ENCODE peak calls at places on chromosomes 3 and 15, in eight cellular contexts. One of them, this sample, is unnamed.

GRCh38 chr3:64441861-64442260 is 216.6 kb upstream of the PRICKLE2 start:
- DNase-seq in AG04449: no peak
- DNase-seq in kidney epithelial cell: no peak
- DNase-seq in thoracic aorta: no peak
- DNase-seq in MM.1S: no peak
- DNase-seq in colonic mucosa: no peak
- DNase-seq in body of pancreas: peak; percentile 56
- DNase-seq in fibroblast of the aortic adventitia: no peak
- DNase-seq in this sample: no peak

GRCh38 chr3:14431556-14431927 is 29.1 kb downstream of the SLC6A6 start:
- DNase-seq in thoracic aorta: no peak
- DNase-seq in AG04449: no peak
- DNase-seq in MM.1S: no peak
- DNase-seq in body of pancreas: no peak
- DNase-seq in fibroblast of the aortic adventitia: no peak
- DNase-seq in kidney epithelial cell: no peak
- DNase-seq in colonic mucosa: no peak
- DNase-seq in this sample: peak; percentile 85

GRCh38 chr3:50241163-50241562 is 5.2 kb downstream of the GNAI2 start:
- DNase-seq in thoracic aorta: no peak
- DNase-seq in colonic mucosa: no peak
- DNase-seq in fibroblast of the aortic adventitia: no peak
- DNase-seq in kidney epithelial cell: no peak
- DNase-seq in MM.1S: no peak
- DNase-seq in body of pancreas: no peak
- DNase-seq in AG04449: no peak
- DNase-seq in this sample: no peak

GRCh38 chr3:70360985-70361384 is 48.5 kb upstream of the MDFIC2 start:
- DNase-seq in MM.1S: no peak
- DNase-seq in thoracic aorta: no peak
- DNase-seq in fibroblast of the aortic adventitia: peak; percentile 15
- DNase-seq in colonic mucosa: no peak
- DNase-seq in kidney epithelial cell: peak; percentile 18
- DNase-seq in AG04449: no peak
- DNase-seq in body of pancreas: no peak
- DNase-seq in this sample: peak; percentile 46

GRCh38 chr15:100721758-100722550 is 119.6 kb downstream of the ASB7 start:
- DNase-seq in kidney epithelial cell: peak; percentile 100
- DNase-seq in colonic mucosa: peak; percentile 50
- DNase-seq in AG04449: peak; percentile 97
- DNase-seq in MM.1S: no peak
- DNase-seq in thoracic aorta: peak; percentile 52
- DNase-seq in body of pancreas: peak; percentile 63
- DNase-seq in fibroblast of the aortic adventitia: peak; percentile 100
- DNase-seq in this sample: no peak

GRCh38 chr15:93203036-93203435 is 114.0 kb upstream of the RGMA start:
- DNase-seq in MM.1S: no peak
- DNase-seq in kidney epithelial cell: no peak
- DNase-seq in fibroblast of the aortic adventitia: no peak
- DNase-seq in body of pancreas: no peak
- DNase-seq in thoracic aorta: no peak
- DNase-seq in colonic mucosa: no peak
- DNase-seq in AG04449: no peak
- DNase-seq in this sample: no peak

GRCh38 chr3:73212683-73213082 is 151.2 kb downstream of the EBLN2 start:
- DNase-seq in thoracic aorta: no peak
- DNase-seq in colonic mucosa: no peak
- DNase-seq in MM.1S: no peak
- DNase-seq in AG04449: no peak
- DNase-seq in body of pancreas: no peak
- DNase-seq in kidney epithelial cell: no peak
- DNase-seq in fibroblast of the aortic adventitia: no peak
- DNase-seq in this sample: no peak

GRCh38 chr3:140206196-140207040 is 271.4 kb downstream of the CLSTN2 start:
- DNase-seq in body of pancreas: no peak
- DNase-seq in colonic mucosa: no peak
- DNase-seq in kidney epithelial cell: no peak
- DNase-seq in AG04449: no peak
- DNase-seq in thoracic aorta: no peak
- DNase-seq in MM.1S: no peak
- DNase-seq in fibroblast of the aortic adventitia: peak; percentile 27
- DNase-seq in this sample: peak; percentile 18

GRCh38 chr3:49724586-49724985 is 835 bp upstream of the GMPPB start:
- DNase-seq in fibroblast of the aortic adventitia: peak; percentile 19
- DNase-seq in body of pancreas: no peak
- DNase-seq in MM.1S: peak; percentile 60
- DNase-seq in kidney epithelial cell: no peak
- DNase-seq in AG04449: no peak
- DNase-seq in thoracic aorta: no peak
- DNase-seq in colonic mucosa: no peak
- DNase-seq in this sample: peak; percentile 59

GRCh38 chr3:186772281-186772885 is 11.0 kb upstream of the EIF4A2 start:
- DNase-seq in colonic mucosa: no peak
- DNase-seq in kidney epithelial cell: no peak
- DNase-seq in body of pancreas: no peak
- DNase-seq in MM.1S: no peak
- DNase-seq in AG04449: no peak
- DNase-seq in fibroblast of the aortic adventitia: peak; percentile 50
- DNase-seq in thoracic aorta: no peak
- DNase-seq in this sample: no peak

GRCh38 chr3:182843478-182843877 is 50.2 kb downstream of the ATP11B start:
- DNase-seq in kidney epithelial cell: no peak
- DNase-seq in MM.1S: no peak
- DNase-seq in body of pancreas: no peak
- DNase-seq in thoracic aorta: no peak
- DNase-seq in fibroblast of the aortic adventitia: no peak
- DNase-seq in AG04449: no peak
- DNase-seq in colonic mucosa: no peak
- DNase-seq in this sample: no peak

GRCh38 chr3:150303776-150304175 is 104.3 kb upstream of the TSC22D2 start:
- DNase-seq in kidney epithelial cell: no peak
- DNase-seq in body of pancreas: peak; percentile 39
- DNase-seq in MM.1S: peak; percentile 42
- DNase-seq in fibroblast of the aortic adventitia: no peak
- DNase-seq in AG04449: no peak
- DNase-seq in colonic mucosa: no peak
- DNase-seq in thoracic aorta: no peak
- DNase-seq in this sample: peak; percentile 31

GRCh38 chr15:51727141-51727897 is 10.1 kb downstream of the LYSMD2 start:
- DNase-seq in AG04449: no peak
- DNase-seq in colonic mucosa: no peak
- DNase-seq in kidney epithelial cell: no peak
- DNase-seq in MM.1S: no peak
- DNase-seq in fibroblast of the aortic adventitia: peak; percentile 33
- DNase-seq in thoracic aorta: no peak
- DNase-seq in body of pancreas: no peak
- DNase-seq in this sample: peak; percentile 49

GRCh38 chr3:171900396-171900795 is 57.2 kb downstream of the TMEM212 start:
- DNase-seq in body of pancreas: no peak
- DNase-seq in colonic mucosa: no peak
- DNase-seq in thoracic aorta: no peak
- DNase-seq in AG04449: no peak
- DNase-seq in fibroblast of the aortic adventitia: no peak
- DNase-seq in kidney epithelial cell: no peak
- DNase-seq in MM.1S: no peak
- DNase-seq in this sample: no peak

GRCh38 chr3:101065962-101066361 is 72.7 kb upstream of the ABI3BP start:
- DNase-seq in body of pancreas: no peak
- DNase-seq in MM.1S: no peak
- DNase-seq in fibroblast of the aortic adventitia: peak; percentile 92
- DNase-seq in kidney epithelial cell: peak; percentile 73
- DNase-seq in thoracic aorta: no peak
- DNase-seq in AG04449: peak; percentile 80
- DNase-seq in colonic mucosa: no peak
- DNase-seq in this sample: no peak

GRCh38 chr3:114829786-114830185 is 317.3 kb downstream of the ZBTB20 start:
- DNase-seq in body of pancreas: no peak
- DNase-seq in MM.1S: no peak
- DNase-seq in AG04449: no peak
- DNase-seq in kidney epithelial cell: no peak
- DNase-seq in thoracic aorta: no peak
- DNase-seq in fibroblast of the aortic adventitia: no peak
- DNase-seq in colonic mucosa: no peak
- DNase-seq in this sample: no peak

DNA sequence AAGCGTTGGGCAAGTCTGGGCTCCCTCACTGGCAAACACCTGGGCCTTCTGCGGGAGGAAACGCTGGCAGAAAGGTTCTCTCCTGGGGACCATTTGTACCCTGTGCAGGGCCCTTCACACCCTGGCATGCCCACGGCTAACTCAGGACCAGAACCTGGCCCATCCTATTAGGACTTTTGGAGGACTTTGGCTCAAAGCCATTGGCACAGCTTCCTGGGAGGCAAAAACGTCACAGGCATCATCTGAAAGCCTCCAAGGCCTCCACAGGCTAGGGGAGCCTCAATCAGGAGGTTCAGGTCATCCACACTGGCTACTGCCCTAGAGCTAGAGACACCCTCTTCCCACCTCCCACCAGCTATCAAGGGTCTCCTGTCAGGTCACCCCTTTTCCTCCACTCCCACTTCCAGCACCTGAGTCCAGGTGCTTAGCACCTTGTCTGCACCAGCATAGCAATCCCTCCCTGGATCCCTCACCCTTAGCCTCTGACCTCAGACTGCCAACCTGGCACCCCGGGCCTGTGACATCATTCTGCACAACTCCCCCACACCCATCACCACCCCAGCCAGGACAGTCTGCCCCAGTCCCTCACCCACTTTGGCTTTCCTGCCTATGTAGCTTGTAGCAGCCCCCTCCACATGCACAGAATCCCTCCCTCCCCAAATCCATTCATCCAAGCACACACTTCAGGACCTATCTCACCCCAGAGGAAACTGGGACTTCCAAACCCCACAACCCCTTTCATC is 644 bp upstream of the PLXNB1 start:
- DNase-seq in MM.1S: no peak
- DNase-seq in thoracic aorta: no peak
- DNase-seq in colonic mucosa: no peak
- DNase-seq in kidney epithelial cell: no peak
- DNase-seq in AG04449: no peak
- DNase-seq in body of pancreas: no peak
- DNase-seq in fibroblast of the aortic adventitia: no peak
- DNase-seq in this sample: no peak
- H3K4me3 ChIP-seq in MM.1S: no peak overlapping the region
- H3K4me3 ChIP-seq in thoracic aorta: peak overlapping the region; percentile 88
- H3K4me3 ChIP-seq in colonic mucosa: peak overlapping the region; percentile 73
- H3K4me3 ChIP-seq in kidney epithelial cell: peak overlapping the region; percentile 81
- H3K4me3 ChIP-seq in AG04449: peak overlapping the region; percentile 68
- H3K4me3 ChIP-seq in body of pancreas: no peak overlapping the region
- H3K4me3 ChIP-seq in fibroblast of the aortic adventitia: peak overlapping the region; percentile 74
- H3K4me3 ChIP-seq in this sample: no peak overlapping the region

GRCh38 chr3:121111914-121112612 is 204.1 kb downstream of the STXBP5L start:
- DNase-seq in thoracic aorta: no peak
- DNase-seq in colonic mucosa: no peak
- DNase-seq in kidney epithelial cell: no peak
- DNase-seq in fibroblast of the aortic adventitia: no peak
- DNase-seq in AG04449: no peak
- DNase-seq in MM.1S: no peak
- DNase-seq in body of pancreas: no peak
- DNase-seq in this sample: no peak
- TF ChIP-seq CTCF in thoracic aorta: no peak
- TF ChIP-seq CTCF in colonic mucosa: no peak
- TF ChIP-seq CTCF in kidney epithelial cell: no peak
- TF ChIP-seq CTCF in fibroblast of the aortic adventitia: no peak
- TF ChIP-seq CTCF in AG04449: no peak
- TF ChIP-seq CTCF in MM.1S: no peak
- TF ChIP-seq CTCF in body of pancreas: no peak
- TF ChIP-seq CTCF in this sample: no peak

DNA sequence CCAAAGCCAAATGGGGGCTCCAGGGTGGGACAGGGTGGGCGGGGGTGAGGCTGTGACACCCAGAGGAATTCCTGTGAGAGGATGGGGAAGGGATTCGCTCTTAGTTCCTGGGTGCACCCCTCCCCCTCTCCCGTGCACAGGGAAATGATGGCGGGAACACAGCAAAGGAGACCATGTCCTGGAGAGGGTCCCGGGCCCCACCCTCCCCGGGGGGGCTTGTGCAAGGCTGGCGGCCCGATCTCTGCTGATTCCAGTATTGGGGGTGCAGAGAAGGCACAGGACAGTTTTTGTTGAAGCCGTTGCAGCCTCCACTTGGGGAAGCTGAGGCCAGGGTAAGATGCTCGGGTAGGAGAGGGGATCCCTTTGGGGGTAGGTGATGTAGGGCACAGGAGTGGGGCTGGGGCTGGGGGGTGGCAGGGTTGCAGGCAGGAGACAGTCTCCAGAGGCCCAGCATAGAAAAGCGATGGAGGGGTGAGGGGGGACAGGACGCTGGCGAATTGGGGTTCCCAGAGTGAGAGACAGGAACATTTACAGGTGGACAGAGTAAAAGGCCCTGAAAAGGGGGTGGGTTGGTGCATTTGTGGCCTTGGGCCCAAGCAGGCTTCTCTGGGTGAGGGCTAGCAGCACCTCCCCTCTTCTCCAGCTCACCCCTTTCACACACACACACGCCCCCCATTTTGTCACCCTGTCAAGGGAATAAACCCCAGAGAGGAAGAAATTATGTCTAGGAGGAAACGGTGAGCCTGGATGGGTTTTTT is 38.5 kb downstream of the HMCES start:
- DNase-seq in thoracic aorta: no peak
- DNase-seq in colonic mucosa: no peak
- DNase-seq in fibroblast of the aortic adventitia: no peak
- DNase-seq in AG04449: no peak
- DNase-seq in MM.1S: peak; percentile 5
- DNase-seq in kidney epithelial cell: no peak
- DNase-seq in body of pancreas: peak; percentile 37
- DNase-seq in this sample: no peak
- H3K4me3 ChIP-seq in thoracic aorta: peak overlapping the region; percentile 96
- H3K4me3 ChIP-seq in colonic mucosa: peak overlapping the region; percentile 80
- H3K4me3 ChIP-seq in fibroblast of the aortic adventitia: peak overlapping the region; percentile 90
- H3K4me3 ChIP-seq in AG04449: peak overlapping the region; percentile 86
- H3K4me3 ChIP-seq in MM.1S: peak overlapping the region; percentile 79
- H3K4me3 ChIP-seq in kidney epithelial cell: peak overlapping the region; percentile 93
- H3K4me3 ChIP-seq in body of pancreas: no peak overlapping the region
- H3K4me3 ChIP-seq in this sample: no peak overlapping the region

GRCh38 chr3:62551556-62551955 is 178.2 kb upstream of the FEZF2 start:
- DNase-seq in colonic mucosa: no peak
- DNase-seq in kidney epithelial cell: no peak
- DNase-seq in fibroblast of the aortic adventitia: no peak
- DNase-seq in body of pancreas: no peak
- DNase-seq in MM.1S: no peak
- DNase-seq in AG04449: no peak
- DNase-seq in thoracic aorta: no peak
- DNase-seq in this sample: no peak

GRCh38 chr3:62557450-62557849 is 184.1 kb upstream of the FEZF2 start:
- DNase-seq in thoracic aorta: no peak
- DNase-seq in kidney epithelial cell: no peak
- DNase-seq in colonic mucosa: no peak
- DNase-seq in body of pancreas: no peak
- DNase-seq in MM.1S: no peak
- DNase-seq in fibroblast of the aortic adventitia: no peak
- DNase-seq in AG04449: no peak
- DNase-seq in this sample: no peak

GRCh38 chr3:62553811-62554210 is 180.5 kb upstream of the FEZF2 start:
- DNase-seq in MM.1S: no peak
- DNase-seq in thoracic aorta: no peak
- DNase-seq in body of pancreas: no peak
- DNase-seq in AG04449: no peak
- DNase-seq in fibroblast of the aortic adventitia: no peak
- DNase-seq in colonic mucosa: no peak
- DNase-seq in kidney epithelial cell: no peak
- DNase-seq in this sample: no peak

GRCh38 chr3:62556121-62556520 is 182.8 kb upstream of the FEZF2 start:
- DNase-seq in colonic mucosa: no peak
- DNase-seq in AG04449: no peak
- DNase-seq in thoracic aorta: no peak
- DNase-seq in body of pancreas: no peak
- DNase-seq in fibroblast of the aortic adventitia: no peak
- DNase-seq in MM.1S: no peak
- DNase-seq in kidney epithelial cell: no peak
- DNase-seq in this sample: no peak

GRCh38 chr3:62554264-62554799 is 181.0 kb upstream of the FEZF2 start:
- DNase-seq in thoracic aorta: no peak
- DNase-seq in colonic mucosa: no peak
- DNase-seq in fibroblast of the aortic adventitia: no peak
- DNase-seq in body of pancreas: no peak
- DNase-seq in MM.1S: no peak
- DNase-seq in AG04449: no peak
- DNase-seq in kidney epithelial cell: no peak
- DNase-seq in this sample: peak; percentile 2
- TF ChIP-seq CTCF in thoracic aorta: no peak
- TF ChIP-seq CTCF in colonic mucosa: no peak
- TF ChIP-seq CTCF in fibroblast of the aortic adventitia: peak; percentile 31
- TF ChIP-seq CTCF in body of pancreas: no peak
- TF ChIP-seq CTCF in MM.1S: peak; percentile 29
- TF ChIP-seq CTCF in AG04449: peak; percentile 20
- TF ChIP-seq CTCF in kidney epithelial cell: peak; percentile 27
- TF ChIP-seq CTCF in this sample: peak; percentile 7